ENCODE peak calls at places on chromosomes 16 and 17, in eight cellular contexts. T is activated T-cell treated with anti-CD3 and anti-CD28 coated beads, Interleukin-2, amount 50 U/mL, for 48 hours; G is HuH-7; U is activated CD4-positive, CD25-positive, alpha-beta regulatory T cell; S is memory B cell; E is lower lobe of right lung; Y is mucosa of gallbladder; R is AG09319. Q is an unnamed sample.

GRCh38 chr16:57785924-57786323 is 16.4 kb downstream of the KIFC3 start:
- DNase-seq in T (no peak), G (no peak), U (no peak), S (no peak), E (no peak), Y (no peak), R (no peak), Q (no peak)

GRCh38 chr17:39196820-39197331 is 593 bp downstream of the CACNB1 start:
- DNase-seq in T (no peak), G (no peak), U (no peak), S (no peak), E (peak), Y (no peak), R (no peak), Q (peak)

GRCh38 chr17:49496866-49497146 is 1.7 kb downstream of the NGFR start:
- DNase-seq in T (no peak), G (no peak), U (no peak), S (no peak), E (no peak), Y (no peak), R (no peak), Q (no peak)

GRCh38 chr17:78341559-78342437 is 18.1 kb downstream of the SOCS3 start:
- DNase-seq in T (no peak), G (peak), U (no peak), S (no peak), E (peak), Y (peak), R (no peak), Q (peak)

GRCh38 chr17:1592751-1593629 is 30.4 kb upstream of the PITPNA start:
- DNase-seq in T (no peak), G (peak), U (no peak), S (peak), E (no peak), Y (peak), R (no peak), Q (no peak)

GRCh38 chr17:72853438-72854415 is 238.8 kb downstream of the SLC39A11 start:
- DNase-seq in T (no peak), G (no peak), U (no peak), S (no peak), E (no peak), Y (no peak), R (no peak), Q (no peak)

GRCh38 chr16:12706628-12707027 is 97.1 kb downstream of the CPPED1 start:
- DNase-seq in T (no peak), G (no peak), U (no peak), S (no peak), E (no peak), Y (no peak), R (no peak), Q (no peak)

GRCh38 chr17:42543190-42544079 is 7.4 kb downstream of the NAGLU start:
- DNase-seq in T (no peak), G (no peak), U (no peak), S (no peak), E (no peak), Y (no peak), R (no peak), Q (no peak)

GRCh38 chr16:70570967-70571570 is 47.5 kb downstream of the SF3B3 start:
- DNase-seq in T (no peak), G (no peak), U (no peak), S (no peak), E (no peak), Y (no peak), R (no peak), Q (no peak)

Q was measured in AG08396.